ENCODE peak calls at places on chromosome 7, in five cellular contexts. Y is fibroblast of lung, U is psoas muscle, W is PC-9, L is adrenal gland. X is an unnamed sample. For H3K4me1 and H3K27me3, the result is how much of the 10 kb centered on the place peaks cover.

GRCh38 chr7:99447943-99448342 is 9.2 kb downstream of the CPSF4 start:
- DNase-seq in Y (no peak), U (no peak), W (no peak), L (no peak), X (no peak)

GRCh38 chr7:108314049-108314448 is 142.2 kb downstream of the NRCAM start:
- DNase-seq in Y (no peak), U (no peak), W (no peak), L (no peak), X (no peak)

GRCh38 chr7:128792471-128793183 is 859 bp downstream of the CCDC136 start:
- DNase-seq in Y (no peak), U (no peak), W (no peak), L (no peak), X (no peak)

GRCh38 chr7:128728608-128729007 is 10.6 kb upstream of the CALU start:
- DNase-seq in Y (peak), U (no peak), W (no peak), L (no peak), X (no peak)

GRCh38 chr7:101163281-101164070 is 1.9 kb downstream of the VGF start:
- DNase-seq in Y (no peak), U (no peak), W (peak), L (no peak), X (no peak)

GRCh38 chr7:85287126-85287825 is 100.4 kb upstream of the SEMA3D start:
- DNase-seq in Y (peak), U (no peak), W (no peak), L (no peak), X (no peak)

GRCh38 chr7:153407291-153408046 is 644.7 kb upstream of the DPP6 start:
- DNase-seq in Y (no peak), U (no peak), W (no peak), L (no peak), X (no peak)

GRCh38 chr7:1137517-1138167 is 22.4 kb downstream of the ZFAND2A start:
- DNase-seq in Y (no peak), U (no peak), W (no peak), L (no peak), X (no peak)

GRCh38 chr7:964401-965231 is 10.1 kb upstream of the ADAP1 start:
- DNase-seq in Y (peak), U (peak), W (no peak), L (no peak), X (peak)

GRCh38 chr7:73820013-73820412 is 10.8 kb upstream of the CLDN4 start:
- DNase-seq in Y (no peak), U (no peak), W (no peak), L (no peak), X (no peak)

GRCh38 chr7:73823873-73824597 is 6.8 kb upstream of the CLDN4 start:
- DNase-seq in Y (no peak), U (no peak), W (no peak), L (no peak), X (no peak)

GRCh38 chr7:73822319-73823173 is 8.2 kb upstream of the CLDN4 start:
- DNase-seq in Y (peak), U (no peak), W (peak), L (peak), X (no peak)

GRCh38 chr7:73824986-73825385 is 5.8 kb upstream of the CLDN4 start:
- DNase-seq in Y (no peak), U (no peak), W (peak), L (no peak), X (no peak)

DNA sequence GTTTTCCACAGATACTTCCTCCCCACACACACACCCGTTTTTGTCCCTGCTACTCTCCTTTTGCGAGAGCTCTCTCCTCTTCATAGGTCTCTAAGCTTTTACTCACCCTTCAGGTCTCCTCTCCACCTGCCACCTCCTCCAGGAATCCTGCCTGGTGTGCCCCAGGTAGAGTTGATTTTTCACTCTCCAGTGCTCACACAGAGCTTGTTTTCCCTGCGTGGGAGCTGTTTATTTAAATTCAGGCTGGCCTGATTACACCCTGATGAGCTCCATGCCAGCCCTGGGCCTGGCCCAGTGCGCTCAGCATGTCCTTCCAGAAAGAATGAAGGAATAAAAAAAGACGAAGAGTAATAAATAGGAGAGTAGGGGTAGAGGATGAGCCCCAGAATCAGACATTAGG is 7.5 kb upstream of the CLDN4 start:
- DNase-seq in Y (no peak), U (no peak), W (no peak), L (no peak), X (no peak)
- H3K4me1 ChIP-seq in Y (under half), U (under half), W (half or more), L (under half), X (under half)

DNA sequence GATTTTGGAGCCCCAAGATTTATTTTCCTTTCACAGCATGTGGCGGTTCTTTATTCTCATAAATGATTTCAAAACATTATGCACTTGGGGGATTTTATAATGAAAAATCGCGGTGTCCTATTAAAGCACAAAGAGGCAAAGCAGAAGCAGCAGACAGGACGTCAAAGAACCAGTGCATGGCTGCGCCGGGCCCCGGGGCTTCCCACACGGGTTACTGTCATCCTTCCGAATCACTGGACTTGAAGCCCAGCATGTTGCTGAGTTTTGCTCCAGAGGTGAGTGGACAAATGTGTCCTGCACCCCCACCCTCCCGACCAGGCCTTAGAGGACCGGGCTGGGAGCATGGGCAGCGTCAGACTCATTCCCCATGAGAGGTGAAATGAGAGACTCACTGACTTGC is 42.8 kb upstream of the EN2 start:
- DNase-seq in Y (no peak), U (no peak), W (no peak), L (no peak), X (no peak)
- H3K27me3 ChIP-seq in Y (under half), U (under half), W (half or more), L (under half), X (under half)

DNA sequence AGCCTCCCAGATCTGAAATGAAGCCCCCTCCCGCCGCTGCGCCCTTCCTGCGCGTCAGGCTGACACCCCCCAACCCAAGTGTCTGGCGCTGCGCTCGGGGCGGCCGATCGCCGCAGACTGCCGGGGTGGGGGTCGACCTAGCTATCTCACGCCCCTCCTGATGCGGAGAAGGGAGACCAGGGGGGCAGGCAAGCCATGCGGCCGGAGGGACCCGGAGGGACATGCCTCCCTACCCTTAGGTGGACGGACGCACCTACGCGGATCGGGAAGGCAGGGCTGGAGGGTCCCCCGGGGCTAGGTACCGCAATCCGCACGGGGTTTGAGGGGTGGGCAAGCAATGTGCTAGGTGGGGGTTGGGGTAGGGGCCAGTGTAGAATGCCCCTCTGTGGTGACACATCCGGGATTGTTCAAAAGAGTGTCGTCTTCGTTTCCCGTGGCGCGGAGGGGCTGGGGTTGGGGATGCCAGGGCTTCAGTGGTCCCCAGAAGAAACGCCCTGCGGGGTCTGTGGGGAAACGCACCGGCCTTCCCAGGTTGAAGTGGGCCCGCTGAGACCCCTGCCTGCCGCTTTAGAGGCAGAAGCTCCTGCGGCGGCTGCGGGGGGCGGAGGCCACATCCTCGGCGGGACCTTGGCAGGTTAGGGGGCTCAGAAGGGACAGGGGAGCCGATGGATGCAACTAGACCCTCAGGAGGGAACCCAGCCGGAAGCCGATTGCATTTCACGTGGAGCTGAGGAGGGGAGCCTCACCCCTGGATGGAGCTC is 913 bp downstream of the ADCYAP1R1 start:
- DNase-seq in Y (no peak), U (no peak), W (no peak), L (no peak), X (no peak)
- H3K27ac ChIP-seq in Y (no peak), U (no peak), W (no peak), L (no peak), X (peak)

GRCh38 chr7:105003875-105004510 is 10.0 kb upstream of the KMT2E start:
- DNase-seq in Y (no peak), U (no peak), W (no peak), L (no peak), X (no peak)

GRCh38 chr7:105001652-105002184 is 12.3 kb upstream of the KMT2E start:
- DNase-seq in Y (no peak), U (no peak), W (no peak), L (no peak), X (no peak)

GRCh38 chr7:105000190-105000589 is 13.8 kb upstream of the KMT2E start:
- DNase-seq in Y (no peak), U (no peak), W (no peak), L (no peak), X (no peak)

GRCh38 chr7:105000927-105001336 is 13.1 kb upstream of the KMT2E start:
- DNase-seq in Y (no peak), U (no peak), W (no peak), L (no peak), X (no peak)

DNA sequence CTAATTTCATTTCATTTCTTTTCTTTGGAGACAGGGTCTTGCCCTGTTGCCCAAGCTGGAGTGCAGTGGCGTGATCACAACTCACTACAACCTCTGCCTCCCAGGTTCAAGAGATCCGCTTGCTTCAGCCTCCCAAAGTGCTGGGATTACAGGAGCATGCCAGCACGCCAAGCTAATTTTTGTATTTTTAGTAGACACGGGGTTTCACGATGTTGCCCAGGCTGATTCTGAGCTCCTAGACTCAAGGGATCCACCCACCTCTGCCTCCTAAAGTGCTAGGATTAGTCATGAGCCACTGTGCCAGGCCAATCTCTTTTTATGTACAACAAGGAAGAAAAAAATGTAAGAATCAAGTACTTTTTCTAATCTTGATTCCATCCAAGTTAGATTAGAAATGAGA is 10.7 kb upstream of the KMT2E start:
- DNase-seq in Y (peak), U (peak), W (peak), L (no peak), X (peak)
- H3K4me1 ChIP-seq in Y (under half), U (half or more), W (under half), L (half or more), X (half or more)

DNA sequence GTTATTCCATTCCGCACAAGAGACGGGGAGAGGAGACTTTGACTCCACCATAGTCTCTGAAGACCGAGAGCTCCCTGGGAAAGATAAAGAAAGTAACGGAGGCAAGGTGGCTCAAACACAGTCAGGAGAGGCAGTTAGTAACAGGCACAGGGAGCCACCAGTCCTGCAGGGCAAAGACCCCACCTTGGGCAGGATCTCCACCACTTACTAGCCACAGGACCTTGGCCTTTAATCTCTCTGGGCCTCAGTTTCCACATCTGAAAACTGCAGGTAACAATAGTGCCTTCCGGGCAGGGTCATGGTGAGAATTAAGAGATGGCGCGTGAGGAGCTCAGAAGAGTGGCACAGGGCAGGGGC is 100.3 kb downstream of the TNS3 start:
- DNase-seq in Y (no peak), U (no peak), W (no peak), L (no peak), X (no peak)
- H3K27me3 ChIP-seq in Y (under half), U (under half), W (under half), L (under half), X (under half)

DNA sequence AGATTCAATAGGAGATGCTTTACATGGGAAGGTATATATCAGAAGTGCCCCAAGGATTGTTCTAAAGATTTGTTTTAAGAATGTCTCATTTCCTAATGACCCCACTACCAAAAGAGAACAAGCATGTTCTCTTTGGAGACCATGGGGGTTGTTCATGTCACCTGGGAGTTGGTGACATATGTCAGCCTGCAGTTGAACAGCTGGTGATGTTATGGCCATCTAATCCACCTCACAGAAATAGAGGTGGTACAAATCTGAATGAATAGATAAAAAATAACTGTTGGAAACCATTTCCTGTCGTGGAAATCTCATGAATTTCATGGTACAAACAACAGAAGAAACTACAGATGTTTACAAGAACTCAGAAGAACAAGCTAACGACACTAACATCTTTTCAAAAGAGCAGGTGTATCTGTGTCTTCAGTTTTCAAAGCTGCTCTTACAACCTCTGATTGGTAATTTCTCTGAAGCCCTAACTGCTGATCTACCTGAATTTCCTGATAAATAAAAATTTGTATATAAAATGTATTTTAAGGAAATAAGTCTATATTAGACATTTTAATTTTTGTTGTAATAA is 81.3 kb downstream of the RAPGEF5 start:
- DNase-seq in Y (no peak), U (no peak), W (no peak), L (no peak), X (no peak)
- H3K27ac ChIP-seq in Y (no peak), U (no peak), W (no peak), L (no peak), X (no peak)

GRCh38 chr7:69431626-69432025 is 166.6 kb upstream of the AUTS2 start:
- DNase-seq in Y (no peak), U (no peak), W (no peak), L (no peak), X (no peak)
- H3K4me1 ChIP-seq in Y (under half), U (under half), W (under half), L (under half), X (under half)

GRCh38 chr7:94069154-94069739 is 65.1 kb upstream of the BET1 start:
- DNase-seq in Y (no peak), U (no peak), W (no peak), L (no peak), X (no peak)
- H3K27me3 ChIP-seq in Y (under half), U (under half), W (under half), L (under half), X (under half)

GRCh38 chr7:82317257-82317721 is 126.3 kb downstream of the CACNA2D1 start:
- DNase-seq in Y (no peak), U (no peak), W (no peak), L (no peak), X (no peak)
- H3K27ac ChIP-seq in Y (no peak), U (peak), W (no peak), L (no peak), X (peak)

DNA sequence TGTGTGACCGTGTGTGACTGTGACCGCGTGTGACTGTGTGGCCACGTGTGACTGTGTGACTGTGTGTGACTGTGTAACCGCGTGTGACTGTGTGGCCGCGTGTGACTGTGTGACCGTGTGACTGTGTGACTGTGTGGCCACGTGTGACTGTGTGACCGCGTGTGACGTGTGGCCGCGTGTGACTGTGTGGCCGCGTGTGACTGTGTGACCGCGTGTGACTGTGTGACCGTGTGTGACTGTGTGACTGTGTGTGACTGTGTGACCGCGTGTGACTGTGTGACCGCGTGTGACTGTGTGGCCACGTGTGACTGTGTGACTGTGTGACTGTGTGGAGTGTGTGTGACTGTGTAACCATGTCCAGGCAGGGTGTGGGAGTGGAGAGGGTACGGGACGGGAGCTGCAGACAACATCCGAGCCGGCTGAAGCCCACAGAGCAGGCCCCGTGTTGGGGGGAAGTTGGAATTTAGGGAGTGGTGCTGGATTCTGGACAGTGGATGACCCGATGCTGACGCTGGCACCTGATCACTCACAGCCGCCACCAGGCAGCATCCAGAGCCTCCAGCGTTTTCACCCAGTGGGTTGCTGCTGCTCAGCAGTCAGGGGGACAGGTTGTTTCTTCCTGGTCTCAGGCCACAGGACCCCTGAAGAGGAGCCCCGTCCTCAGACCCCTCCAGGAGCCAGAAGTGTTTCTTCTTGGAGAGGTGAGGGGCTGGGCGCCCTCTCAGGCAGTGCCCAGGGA is 503.5 kb downstream of the DNAJB6 start:
- DNase-seq in Y (no peak), U (no peak), W (no peak), L (no peak), X (no peak)
- H3K4me1 ChIP-seq in Y (under half), U (under half), W (under half), L (under half), X (under half)